ENCODE peak calls at places on chromosome 22, in five cellular contexts. H, Z, D, Y and U are unnamed samples. For H3K9me3, the result is how much of the 10 kb centered on the place peaks cover.

GRCh38 chr22:25235547-25236290 is 16.3 kb downstream of the CRYBB2 start:
- DNase-seq in D (peak), H (peak), Z (peak), Y (peak), U (no peak)

GRCh38 chr22:44398791-44399190 is 86.0 kb upstream of the SHISAL1 start:
- DNase-seq in H (no peak), Z (peak), Y (no peak), D (no peak), U (no peak)

GRCh38 chr22:40606306-40606705 is 30.2 kb downstream of the MRTFA start:
- DNase-seq in H (no peak), Z (no peak), D (no peak), Y (no peak), U (no peak)

GRCh38 chr22:22478450-22478849 is 30.1 kb downstream of the ZNF280B start:
- DNase-seq in Z (no peak), Y (no peak), H (no peak), D (no peak), U (no peak)

GRCh38 chr22:20859615-20860014 is 808 bp downstream of the SNAP29 start:
- DNase-seq in Y (no peak), Z (no peak), H (no peak), D (no peak), U (no peak)

GRCh38 chr22:27501191-27501936 is 300.2 kb downstream of the MN1 start:
- DNase-seq in D (no peak), H (no peak), Y (no peak), Z (no peak), U (no peak)

GRCh38 chr22:27405672-27406388 is 395.7 kb downstream of the MN1 start:
- DNase-seq in Y (peak), H (peak), Z (peak), D (no peak), U (no peak)

GRCh38 chr22:22738959-22739585 is 94.7 kb downstream of the GGTLC2 start:
- DNase-seq in Z (no peak), H (no peak), Y (no peak), D (no peak), U (no peak)

GRCh38 chr22:30884211-30885000 is 84.2 kb downstream of the MORC2 start:
- DNase-seq in Z (no peak), H (no peak), Y (no peak), D (no peak), U (no peak)

GRCh38 chr22:20904008-20904979 is 12.9 kb upstream of the CRKL start:
- DNase-seq in D (no peak), H (peak), Z (no peak), Y (no peak), U (no peak)

GRCh38 chr22:43262990-43263644 is 76.2 kb upstream of the TTLL12 start:
- DNase-seq in D (peak), Z (no peak), Y (peak), H (peak), U (peak)

GRCh38 chr22:47294222-47294532 is 531.7 kb downstream of the TBC1D22A start:
- DNase-seq in Y (no peak), Z (no peak), H (no peak), D (no peak), U (no peak)

GRCh38 chr22:17700778-17701177 is 62.2 kb downstream of the BCL2L13 start:
- DNase-seq in Y (no peak), Z (no peak), D (no peak), H (no peak), U (no peak)

GRCh38 chr22:27380826-27381225 is 420.7 kb downstream of the MN1 start:
- DNase-seq in H (no peak), D (no peak), Z (no peak), Y (no peak), U (no peak)

GRCh38 chr22:30206964-30207363 is 39.6 kb downstream of the LIF start:
- DNase-seq in D (no peak), Y (no peak), H (peak), Z (no peak), U (no peak)

GRCh38 chr22:30279389-30279788 is 9.9 kb downstream of the CASTOR1 start:
- DNase-seq in H (no peak), D (no peak), Z (no peak), Y (no peak), U (no peak)

GRCh38 chr22:46758867-46759290 is 3.6 kb upstream of the TBC1D22A start:
- DNase-seq in Y (peak), H (peak), Z (peak), D (peak), U (peak)

GRCh38 chr22:48629631-48630443 is 1197.8 kb downstream of the BRD1 start:
- DNase-seq in D (no peak), Z (no peak), Y (no peak), H (no peak), U (no peak)

GRCh38 chr22:48630848-48631247 is 1196.8 kb downstream of the BRD1 start:
- DNase-seq in Z (no peak), D (no peak), H (no peak), Y (no peak), U (no peak)

GRCh38 chr22:48628891-48629559 is 1198.6 kb downstream of the BRD1 start:
- DNase-seq in Z (no peak), H (no peak), Y (no peak), D (no peak), U (no peak)

GRCh38 chr22:48631288-48631687 is 1196.4 kb downstream of the BRD1 start:
- DNase-seq in H (no peak), D (no peak), Z (no peak), Y (no peak), U (no peak)

DNA sequence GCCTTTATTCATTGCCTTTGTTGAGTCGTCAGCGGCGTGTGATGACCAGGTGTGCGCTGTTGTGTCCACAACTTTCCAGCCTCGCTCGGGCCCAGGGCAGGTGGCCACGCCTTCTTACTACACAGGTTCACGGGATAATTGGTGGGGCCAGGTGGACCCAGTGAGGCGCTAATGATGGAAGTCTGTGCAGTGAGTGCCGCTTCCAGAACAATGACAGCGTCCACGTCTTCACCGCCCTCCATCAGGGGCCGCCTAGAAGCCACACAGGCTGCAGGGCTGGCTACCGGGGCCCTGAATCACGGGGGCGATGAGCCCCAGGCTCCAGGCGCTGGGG is 1197.3 kb downstream of the BRD1 start:
- DNase-seq in Y (no peak), Z (no peak), D (no peak), H (no peak), U (no peak)
- H3K9me3 ChIP-seq in Y (under half), Z (under half), D (under half), H (under half), U (under half)

DNA sequence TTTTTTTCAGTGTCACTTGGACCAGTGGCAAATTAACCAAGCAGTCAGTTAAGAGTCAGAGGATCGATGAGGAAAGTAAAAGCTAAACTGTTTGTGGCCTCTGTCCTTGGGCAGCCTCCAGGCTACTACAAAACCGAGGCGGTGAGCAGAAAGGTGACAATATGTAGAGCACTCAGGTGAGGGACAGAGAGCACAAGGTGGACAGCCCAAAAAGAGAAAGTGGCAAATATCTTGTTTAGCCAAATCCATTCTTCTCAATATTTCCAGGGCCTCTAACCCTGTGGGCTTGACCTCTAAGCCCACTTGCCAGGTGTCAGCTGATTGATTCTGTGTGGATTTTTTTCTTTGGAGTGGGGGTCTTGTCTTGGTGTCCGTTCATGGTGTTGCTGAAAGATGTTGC is 4202.2 kb upstream of the OR11H1 start:
- DNase-seq in Y (no peak), D (no peak), Z (no peak), H (no peak), U (no peak)
- H3K9me3 ChIP-seq in Y (half or more), D (under half), Z (under half), H (under half), U (under half)

GRCh38 chr22:49726022-49726681 is 101.5 kb downstream of the BRD1 start:
- DNase-seq in H (no peak), Y (no peak), Z (no peak), D (no peak), U (no peak)

GRCh38 chr22:49725516-49725915 is 102.2 kb downstream of the BRD1 start:
- DNase-seq in D (no peak), Z (no peak), Y (no peak), H (no peak), U (no peak)

GRCh38 chr22:49724893-49725489 is 102.7 kb downstream of the BRD1 start:
- DNase-seq in D (peak), Z (peak), Y (peak), H (peak), U (peak)

GRCh38 chr22:49723478-49724029 is 104.1 kb downstream of the BRD1 start:
- DNase-seq in H (no peak), D (no peak), Z (no peak), Y (no peak), U (no peak)

GRCh38 chr22:49724030-49724892 is 103.4 kb downstream of the BRD1 start:
- DNase-seq in Z (no peak), Y (peak), D (peak), H (no peak), U (no peak)
- H3K9me3 ChIP-seq in Z (under half), Y (under half), D (under half), H (under half), U (under half)

GRCh38 chr22:49540084-49540483 is 287.6 kb downstream of the BRD1 start:
- DNase-seq in Z (no peak), H (no peak), Y (no peak), D (no peak), U (no peak)

GRCh38 chr22:49535527-49536125 is 292.0 kb downstream of the BRD1 start:
- DNase-seq in Z (no peak), D (no peak), H (no peak), Y (no peak), U (no peak)

GRCh38 chr22:49536571-49537131 is 291.0 kb downstream of the BRD1 start:
- DNase-seq in Z (no peak), D (no peak), H (no peak), Y (no peak), U (no peak)

GRCh38 chr22:49540571-49541450 is 286.9 kb downstream of the BRD1 start:
- DNase-seq in H (no peak), D (no peak), Z (no peak), Y (no peak), U (no peak)

GRCh38 chr22:49538006-49538405 is 289.7 kb downstream of the BRD1 start:
- DNase-seq in D (no peak), Y (no peak), Z (no peak), H (no peak), U (no peak)
- H3K9me3 ChIP-seq in D (under half), Y (under half), Z (under half), H (under half), U (under half)